ENCODE peak calls at places on chromosomes 3 and 15, in five cellular contexts. G is SK-N-SH, A is astrocyte, F is DND-41, C is adipocyte. M is an unnamed sample. For H3K36me3, the result is how much of the 10 kb centered on the place peaks cover.

GRCh38 chr15:60936186-60936585 is 292.9 kb downstream of the RORA start:
- DNase-seq in G (no peak), A (no peak), F (no peak), C (no peak), M (no peak)

GRCh38 chr3:191329654-191330308 is 545 bp downstream of the UTS2B start:
- DNase-seq in G (no peak), A (peak), F (no peak), C (peak), M (peak)

GRCh38 chr3:106447902-106448301 is 579.1 kb upstream of the CBLB start:
- DNase-seq in G (no peak), A (no peak), F (no peak), C (no peak), M (no peak)

GRCh38 chr3:80696280-80696679 is 928.5 kb upstream of the ROBO1 start:
- DNase-seq in G (no peak), A (no peak), F (no peak), C (no peak), M (peak)

GRCh38 chr3:194521514-194522260 is 34.9 kb upstream of the ATP13A3 start:
- DNase-seq in G (no peak), A (peak), F (no peak), C (peak), M (no peak)

GRCh38 chr3:87509401-87509800 is 233.0 kb upstream of the POU1F1 start:
- DNase-seq in G (no peak), A (no peak), F (no peak), C (no peak), M (no peak)

GRCh38 chr3:129184396-129184656 is 630 bp upstream of the CNBP start:
- DNase-seq in G (peak), A (no peak), F (peak), C (peak), M (peak)

GRCh38 chr3:53101956-53102355 is 28.3 kb downstream of the RFT1 start:
- DNase-seq in G (no peak), A (no peak), F (no peak), C (no peak), M (no peak)

GRCh38 chr15:74906193-74906449 is 530 bp downstream of the FAM219B start:
- DNase-seq in G (no peak), A (no peak), F (peak), C (no peak), M (peak)

GRCh38 chr3:125003369-125003853 is 52.4 kb downstream of the HEG1 start:
- DNase-seq in G (no peak), A (peak), F (no peak), C (no peak), M (peak)

GRCh38 chr3:58463181-58463941 is 28.5 kb upstream of the KCTD6 start:
- DNase-seq in G (peak), A (peak), F (peak), C (peak), M (peak)

GRCh38 chr3:16884084-16884747 is 539 bp upstream of the PLCL2 start:
- DNase-seq in G (peak), A (no peak), F (peak), C (peak), M (peak)

GRCh38 chr15:25670025-25670554 is 193.0 kb downstream of the ATP10A start:
- DNase-seq in G (peak), A (peak), F (no peak), C (peak), M (peak)

GRCh38 chr3:135138776-135139175 is 343.7 kb downstream of the EPHB1 start:
- DNase-seq in G (no peak), A (no peak), F (no peak), C (no peak), M (no peak)

DNA sequence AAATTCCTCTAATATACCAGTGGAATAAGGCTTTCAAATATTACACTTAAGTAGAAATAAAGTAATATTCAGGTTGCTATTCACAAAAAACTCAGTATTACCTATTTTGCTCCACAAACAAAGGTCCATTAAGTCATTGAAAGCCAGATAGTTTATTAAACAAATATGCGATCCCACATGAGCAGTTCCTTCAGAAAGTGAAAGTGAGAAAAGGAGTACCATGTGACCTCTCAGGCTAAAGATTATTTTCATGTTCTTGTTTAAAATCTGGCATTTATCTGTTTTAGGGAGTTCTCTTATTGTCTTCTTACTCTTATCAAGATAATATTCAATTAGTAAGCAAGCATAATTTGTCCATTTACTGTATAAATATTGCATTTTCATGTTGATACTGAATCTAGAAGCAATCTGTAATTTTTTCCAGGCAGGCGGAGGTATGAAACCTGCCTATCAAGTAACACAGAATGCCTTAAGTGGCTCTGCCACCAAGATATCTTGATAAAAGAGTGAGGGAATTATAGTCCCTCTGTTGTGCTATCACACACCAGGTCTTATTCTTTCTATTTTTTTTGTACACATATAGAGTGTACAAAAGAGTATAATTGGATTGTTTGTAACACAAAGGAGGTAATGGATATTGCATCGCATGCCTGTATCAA is 20.1 kb upstream of the PLSCR5 start:
- DNase-seq in G (no peak), A (no peak), F (no peak), C (peak), M (no peak)
- H3K9ac ChIP-seq in G (no peak), A (no peak), F (peak), C (peak), M (no peak)

GRCh38 chr15:41915203-41915994 is 21.5 kb upstream of the SPTBN5 start:
- DNase-seq in G (no peak), A (no peak), F (no peak), C (no peak), M (no peak)

GRCh38 chr15:41919201-41919820 is 25.5 kb upstream of the SPTBN5 start:
- DNase-seq in G (no peak), A (no peak), F (no peak), C (no peak), M (no peak)

GRCh38 chr15:41918506-41919126 is 24.8 kb upstream of the SPTBN5 start:
- DNase-seq in G (no peak), A (no peak), F (no peak), C (no peak), M (no peak)

GRCh38 chr15:41919954-41920538 is 26.2 kb upstream of the SPTBN5 start:
- DNase-seq in G (no peak), A (peak), F (no peak), C (peak), M (peak)

GRCh38 chr15:41917767-41918430 is 24.0 kb upstream of the SPTBN5 start:
- DNase-seq in G (no peak), A (peak), F (no peak), C (peak), M (no peak)
- H3K36me3 ChIP-seq in G (under half), A (under half), F (under half), C (under half), M (under half)

GRCh38 chr15:53266176-53266575 is 476.0 kb upstream of the ONECUT1 start:
- DNase-seq in G (no peak), A (no peak), F (no peak), C (no peak), M (no peak)

GRCh38 chr15:53274630-53275029 is 484.5 kb upstream of the ONECUT1 start:
- DNase-seq in G (no peak), A (no peak), F (no peak), C (no peak), M (no peak)

DNA sequence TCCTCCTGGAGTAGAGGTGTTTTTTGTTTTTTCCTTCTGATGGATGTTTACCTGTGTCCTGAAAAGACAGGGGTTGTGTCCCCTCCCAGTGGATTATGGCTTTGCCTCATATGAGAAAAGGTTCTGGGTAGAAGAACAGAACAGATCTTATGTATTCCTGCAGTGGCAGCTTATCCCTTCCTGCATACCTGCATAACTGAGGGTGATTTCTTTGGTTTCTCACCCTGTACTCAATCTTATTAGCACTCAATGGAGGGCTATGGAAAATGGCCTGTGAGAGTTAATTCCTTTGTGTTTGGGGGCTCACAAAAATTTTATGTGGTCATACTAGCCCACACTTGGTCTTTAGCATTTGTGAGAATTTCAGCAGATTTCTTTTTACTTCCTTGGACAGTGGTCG is 482.0 kb upstream of the ONECUT1 start:
- DNase-seq in G (no peak), A (no peak), F (no peak), C (no peak), M (no peak)
- H3K9ac ChIP-seq in G (no peak), A (no peak), F (no peak), C (no peak), M (no peak)

DNA sequence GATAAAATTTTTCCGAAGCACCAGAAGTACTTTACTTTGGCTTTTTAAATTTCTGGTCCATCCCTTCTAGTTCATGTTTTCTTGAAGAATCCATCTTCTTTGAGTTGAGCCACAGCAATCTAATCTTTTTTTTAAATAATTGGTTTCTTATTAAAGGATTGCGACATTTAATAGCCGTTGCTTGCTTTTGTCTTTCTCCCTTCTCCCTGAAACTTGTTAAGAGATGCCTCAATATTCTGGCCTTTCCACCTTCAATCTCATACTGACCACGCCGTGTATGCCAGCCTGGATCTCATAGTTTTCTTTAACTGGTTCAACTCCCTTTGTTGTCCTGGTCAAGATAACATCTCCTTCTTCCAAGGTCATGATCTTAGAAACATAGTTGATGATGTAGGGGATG is 18.4 kb upstream of the RPLP1 start:
- DNase-seq in G (no peak), A (no peak), F (no peak), C (no peak), M (no peak)
- H3K36me3 ChIP-seq in G (under half), A (under half), F (half or more), C (under half), M (under half)

DNA sequence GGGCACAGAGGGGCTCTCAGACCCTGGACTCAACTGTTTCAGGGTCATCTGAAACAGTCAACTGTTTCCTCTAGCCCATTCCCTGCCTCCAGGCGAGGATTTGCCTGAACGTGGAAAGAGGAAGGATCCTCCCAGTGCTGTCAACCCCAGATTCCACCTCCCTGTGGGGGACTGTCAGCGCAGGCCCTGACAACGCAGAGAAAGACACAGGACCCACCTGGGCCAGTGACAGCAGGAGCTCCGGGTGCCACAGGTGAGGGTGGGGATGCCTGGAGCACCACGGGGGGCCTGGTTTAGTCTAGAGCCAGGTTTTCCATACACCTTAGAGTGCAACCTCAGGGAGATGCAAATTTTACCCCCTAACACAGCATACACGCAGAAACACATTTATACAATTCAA is 19.5 kb upstream of the LAMP3 start:
- DNase-seq in G (no peak), A (no peak), F (no peak), C (no peak), M (no peak)
- H3K9ac ChIP-seq in G (no peak), A (no peak), F (no peak), C (no peak), M (no peak)

M was measured in colonic mucosa.